ENCODE peak calls at places on chromosomes 16 and 17, in seven cellular contexts. S, E, X, D, R, W and T are unnamed samples.

GRCh38 chr17:5499790-5500189 is 13.4 kb downstream of the MIS12 start:
- DNase-seq in E (no peak), S (no peak), X (no peak), W (no peak), R (peak; percentile 78), D (no peak), T (no peak)

GRCh38 chr16:74887084-74887483 is 97.8 kb downstream of the WDR59 start:
- DNase-seq in S (no peak), R (no peak), D (no peak), X (no peak), E (no peak), W (no peak), T (no peak)

GRCh38 chr16:22898874-22899348 is 84.9 kb downstream of the HS3ST2 start:
- DNase-seq in D (peak; percentile 1), X (peak; percentile 31), W (peak; percentile 70), E (peak; percentile 87), R (peak; percentile 73), S (peak; percentile 19), T (peak; percentile 68)

GRCh38 chr16:71412270-71413160 is 29.3 kb downstream of the TLE7 start:
- DNase-seq in R (peak; percentile 78), X (peak; percentile 81), W (peak; percentile 78), E (peak; percentile 75), D (no peak), S (peak; percentile 64), T (peak; percentile 80)

GRCh38 chr16:29809850-29810698 is 1.9 kb upstream of the PRRT2 start:
- DNase-seq in D (no peak), X (peak; percentile 65), W (no peak), S (no peak), E (no peak), R (no peak), T (no peak)

GRCh38 chr17:15742051-15742795 is 10.1 kb downstream of the TBC1D26 start:
- DNase-seq in E (no peak), R (no peak), X (no peak), W (no peak), D (no peak), S (no peak), T (no peak)

GRCh38 chr16:82801361-82801760 is 174.6 kb downstream of the CDH13 start:
- DNase-seq in R (no peak), E (no peak), W (no peak), D (no peak), X (no peak), S (no peak), T (no peak)

GRCh38 chr17:44362964-44363612 is 565 bp downstream of the FAM171A2 start:
- DNase-seq in W (no peak), X (peak; percentile 44), R (peak; percentile 89), S (no peak), E (no peak), D (no peak), T (no peak)

GRCh38 chr17:63120406-63120805 is 154.4 kb downstream of the TANC2 start:
- DNase-seq in W (no peak), D (no peak), S (no peak), R (no peak), E (no peak), X (no peak), T (no peak)

GRCh38 chr16:67762385-67762784 is 43.3 kb upstream of the GFOD2 start:
- DNase-seq in D (no peak), W (no peak), R (no peak), E (no peak), X (no peak), S (no peak), T (no peak)

GRCh38 chr16:67761924-67762323 is 42.8 kb upstream of the GFOD2 start:
- DNase-seq in X (no peak), W (no peak), E (no peak), D (no peak), S (no peak), R (no peak), T (no peak)

GRCh38 chr16:67760206-67760605 is 41.1 kb upstream of the GFOD2 start:
- DNase-seq in E (no peak), R (no peak), X (no peak), W (no peak), D (no peak), S (no peak), T (no peak)

GRCh38 chr16:67758966-67759365 is 39.9 kb upstream of the GFOD2 start:
- DNase-seq in R (no peak), D (no peak), X (no peak), E (no peak), W (no peak), S (no peak), T (no peak)

GRCh38 chr16:67760831-67761230 is 41.7 kb upstream of the GFOD2 start:
- DNase-seq in E (no peak), S (no peak), R (no peak), W (no peak), X (no peak), D (no peak), T (no peak)
- TF ChIP-seq YY1 in E (no peak), S (no peak), R (no peak), W (no peak), X (no peak), D (no peak), T (no peak)

DNA sequence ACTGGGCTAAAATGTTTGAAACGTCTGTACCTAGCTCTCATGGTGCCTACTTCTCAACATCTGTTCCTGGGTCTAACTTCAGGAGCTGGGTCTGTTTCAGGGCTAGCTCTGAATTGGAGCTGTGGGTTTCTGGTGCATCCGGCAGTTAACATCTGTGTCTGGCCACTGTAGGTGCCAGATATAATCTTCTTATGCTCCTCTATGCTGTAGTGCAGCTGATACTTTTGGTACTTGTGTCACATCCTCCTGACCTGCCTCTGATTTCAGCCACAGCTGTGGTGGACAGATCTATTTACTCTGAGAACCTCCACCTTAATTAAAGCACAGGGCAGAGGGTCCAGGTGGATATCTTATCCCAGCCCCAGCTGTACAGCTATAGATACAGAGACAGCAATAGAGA is 496.5 kb upstream of the CDH11 start:
- DNase-seq in S (no peak), X (no peak), E (no peak), R (peak; percentile 30), D (no peak), W (no peak), T (no peak)
- TF ChIP-seq YY1 in S (no peak), X (no peak), E (no peak), R (no peak), D (no peak), W (no peak), T (no peak)

GRCh38 chr16:10255728-10256127 is 73.5 kb upstream of the GRIN2A start:
- DNase-seq in R (no peak), S (no peak), X (no peak), W (no peak), D (no peak), E (no peak), T (no peak)

GRCh38 chr16:10252155-10252554 is 69.9 kb upstream of the GRIN2A start:
- DNase-seq in R (no peak), D (no peak), E (no peak), S (no peak), W (no peak), X (no peak), T (no peak)

GRCh38 chr16:10261077-10261476 is 78.8 kb upstream of the GRIN2A start:
- DNase-seq in E (no peak), R (no peak), X (no peak), S (no peak), D (no peak), W (no peak), T (no peak)

GRCh38 chr16:10253344-10253855 is 71.2 kb upstream of the GRIN2A start:
- DNase-seq in R (no peak), S (no peak), D (no peak), W (no peak), E (no peak), X (no peak), T (no peak)

DNA sequence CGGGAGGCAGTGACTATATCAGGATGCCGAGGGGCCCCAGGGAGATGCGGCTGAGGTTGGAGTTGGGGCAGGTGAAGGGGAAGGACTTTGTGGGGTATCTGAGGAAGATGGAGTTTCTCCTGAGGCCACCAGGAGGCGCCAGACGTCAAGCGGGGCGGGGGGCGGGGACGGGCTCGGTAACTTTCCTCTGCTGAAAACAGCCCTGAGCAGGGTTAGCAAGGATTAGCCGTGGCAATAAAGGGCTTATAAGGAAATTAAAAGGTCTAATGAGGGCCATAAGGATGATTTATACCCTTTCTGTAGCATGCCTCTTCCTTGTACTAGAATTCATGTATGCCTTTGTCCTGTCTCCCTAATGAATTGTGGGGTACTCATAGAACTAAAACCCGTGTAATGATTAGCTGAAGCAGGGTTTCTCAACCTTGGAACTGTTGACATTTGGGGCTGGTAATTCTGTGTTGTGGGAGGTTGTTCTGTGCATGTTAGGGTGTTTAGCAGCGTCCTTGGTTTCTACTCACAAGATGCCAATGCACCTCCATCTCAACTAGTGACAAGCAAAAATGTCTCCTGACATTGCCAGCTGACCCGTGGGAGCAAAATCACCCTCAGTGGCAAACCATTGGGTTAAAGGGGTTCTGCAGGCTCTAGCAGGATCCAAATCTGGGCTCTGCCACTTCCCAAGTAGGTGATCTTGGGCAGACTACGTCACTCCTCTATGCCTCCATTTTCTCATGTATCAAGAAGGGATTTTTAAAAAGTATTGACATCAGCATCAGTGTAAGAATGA is 74.8 kb upstream of the GRIN2A start:
- DNase-seq in E (peak; percentile 50), R (peak; percentile 86), W (peak; percentile 91), X (peak; percentile 66), S (no peak), D (peak; percentile 49), T (peak; percentile 64)
- TF ChIP-seq YY1 in E (no peak), R (no peak), W (peak; percentile 20), X (no peak), S (no peak), D (peak; percentile 80), T (no peak)

GRCh38 chr16:49354101-49354500 is 19.5 kb upstream of the C16orf78 start:
- DNase-seq in E (no peak), W (no peak), X (no peak), R (no peak), S (no peak), D (no peak), T (no peak)

GRCh38 chr16:49354991-49355390 is 18.6 kb upstream of the C16orf78 start:
- DNase-seq in X (no peak), D (no peak), E (no peak), S (no peak), R (no peak), W (no peak), T (no peak)

GRCh38 chr16:49351119-49351518 is 22.5 kb upstream of the C16orf78 start:
- DNase-seq in R (no peak), D (no peak), W (no peak), S (no peak), X (no peak), E (no peak), T (no peak)

GRCh38 chr16:49353650-49354049 is 20.0 kb upstream of the C16orf78 start:
- DNase-seq in E (no peak), S (no peak), W (no peak), X (no peak), D (no peak), R (no peak), T (no peak)

GRCh38 chr16:49352923-49353322 is 20.7 kb upstream of the C16orf78 start:
- DNase-seq in D (no peak), W (peak; percentile 23), E (peak; percentile 57), R (peak; percentile 46), X (peak; percentile 18), S (peak; percentile 6), T (peak; percentile 67)
- TF ChIP-seq YY1 in D (no peak), W (no peak), E (no peak), R (no peak), X (no peak), S (no peak), T (no peak)